ENCODE peak calls at places on chromosomes 6 and 20, in seven cellular contexts. J is HCT116, P is H1, G is SK-N-SH, M is HepG2, N is GM12878, S is K562. B is an unnamed sample.

GRCh38 chr20:49701313-49701731 is 12.4 kb downstream of the B4GALT5 start:
- DNase-seq in J (no peak), P (no peak), G (peak; percentile 56), M (no peak), N (no peak), S (no peak), B (no peak)

GRCh38 chr6:151012321-151013294 is 147.1 kb downstream of the MTHFD1L start:
- DNase-seq in J (no peak), P (no peak), G (no peak), M (peak; percentile 74), N (no peak), S (no peak), B (no peak)

GRCh38 chr6:36769161-36769675 is 70.0 kb downstream of the CPNE5 start:
- DNase-seq in J (no peak), P (no peak), G (no peak), M (no peak), N (no peak), S (no peak), B (no peak)

GRCh38 chr6:39298061-39298460 is 16.2 kb downstream of the KCNK17 start:
- DNase-seq in J (no peak), P (no peak), G (no peak), M (peak; percentile 53), N (no peak), S (no peak), B (no peak)

GRCh38 chr6:140537834-140538680 is 1163.6 kb upstream of the CITED2 start:
- DNase-seq in J (no peak), P (no peak), G (no peak), M (peak; percentile 66), N (no peak), S (no peak), B (peak; percentile 90)

GRCh38 chr20:43583982-43584432 is 6.7 kb upstream of the IFT52 start:
- DNase-seq in J (no peak), P (no peak), G (no peak), M (peak; percentile 95), N (no peak), S (peak; percentile 56), B (no peak)

GRCh38 chr6:53869964-53870363 is 75.2 kb downstream of the LRRC1 start:
- DNase-seq in J (no peak), P (no peak), G (no peak), M (no peak), N (no peak), S (no peak), B (peak; percentile 98)

GRCh38 chr20:37868998-37869861 is 33.7 kb upstream of the VSTM2L start:
- DNase-seq in J (no peak), P (peak; percentile 64), G (peak; percentile 55), M (no peak), N (no peak), S (no peak), B (no peak)

GRCh38 chr6:18119236-18119635 is 3.2 kb downstream of the NHLRC1 start:
- DNase-seq in J (no peak), P (no peak), G (no peak), M (no peak), N (no peak), S (no peak), B (no peak)

GRCh38 chr6:106599440-106599839 is 29.9 kb downstream of the RTN4IP1 start:
- DNase-seq in J (no peak), P (no peak), G (no peak), M (no peak), N (no peak), S (no peak), B (no peak)

GRCh38 chr6:19472850-19473249 is 364.3 kb upstream of the ID4 start:
- DNase-seq in J (no peak), P (peak; percentile 85), G (no peak), M (no peak), N (no peak), S (peak; percentile 28), B (no peak)

GRCh38 chr20:17556842-17557674 is 12.8 kb upstream of the DSTN start:
- DNase-seq in J (no peak), P (peak; percentile 45), G (peak; percentile 53), M (no peak), N (no peak), S (no peak), B (peak; percentile 68)

GRCh38 chr6:165766457-165766856 is 103.4 kb upstream of the PDE10A start:
- DNase-seq in J (no peak), P (no peak), G (no peak), M (no peak), N (no peak), S (no peak), B (no peak)

GRCh38 chr20:896626-897025 is 19.5 kb downstream of the ANGPT4 start:
- DNase-seq in J (no peak), P (no peak), G (no peak), M (no peak), N (no peak), S (no peak), B (no peak)

GRCh38 chr6:156866181-156866862 is 89.1 kb downstream of the ARID1B start:
- DNase-seq in J (no peak), P (no peak), G (no peak), M (no peak), N (no peak), S (no peak), B (peak; percentile 25)

GRCh38 chr20:41133709-41134361 is 3.5 kb upstream of the PLCG1 start:
- DNase-seq in J (no peak), P (no peak), G (no peak), M (no peak), N (peak; percentile 94), S (peak; percentile 76), B (no peak)

GRCh38 chr6:140078552-140079126 is 704.2 kb upstream of the CITED2 start:
- DNase-seq in J (no peak), P (no peak), G (no peak), M (no peak), N (no peak), S (no peak), B (no peak)

DNA sequence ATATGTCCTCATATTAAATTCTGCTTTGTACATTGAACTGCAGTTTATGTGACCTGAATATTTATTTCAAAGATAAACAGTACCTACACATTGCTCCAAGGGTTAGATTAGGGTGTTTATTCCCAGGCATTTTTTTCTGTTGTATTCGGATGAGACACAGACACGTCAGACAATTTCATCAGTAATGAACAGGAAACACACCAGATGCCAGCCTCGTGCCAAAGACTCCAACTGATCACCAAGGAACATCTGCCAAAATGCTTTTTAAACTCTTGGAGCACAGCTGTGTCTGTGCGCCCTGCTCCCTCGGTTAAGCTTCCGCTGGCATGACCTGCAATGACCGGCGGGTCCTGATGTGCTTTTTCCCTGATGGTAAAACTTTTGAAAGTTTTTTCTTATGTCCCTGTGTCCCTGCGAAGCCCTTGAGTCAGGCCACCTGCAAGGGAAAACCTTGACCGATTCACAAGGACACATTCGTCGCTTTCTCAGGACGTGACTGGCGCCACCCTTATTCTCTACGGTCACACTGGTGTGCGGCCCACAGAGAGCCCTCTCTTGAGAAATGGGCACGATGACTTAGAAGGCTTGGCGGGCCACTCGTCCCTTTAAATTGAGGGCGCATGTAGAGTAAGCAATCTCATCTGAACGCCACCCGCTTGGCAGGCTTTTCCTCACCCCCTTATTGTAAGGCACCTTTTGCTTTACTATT is 173.8 kb downstream of the QKI start:
- DNase-seq in J (no peak), P (no peak), G (peak; percentile 25), M (no peak), N (no peak), S (no peak), B (no peak)
- TF ChIP-seq JUND in J (no peak), P (no peak), G (no peak), M (no peak), N (no peak), S (no peak), B (no peak)

GRCh38 chr6:170446841-170447560 is 106.1 kb downstream of the PSMB1 start:
- DNase-seq in J (no peak), P (no peak), G (no peak), M (no peak), N (no peak), S (no peak), B (no peak)

GRCh38 chr6:170447561-170447930 is 105.6 kb downstream of the PSMB1 start:
- DNase-seq in J (no peak), P (no peak), G (no peak), M (no peak), N (no peak), S (no peak), B (no peak)

GRCh38 chr6:170449231-170449630 is 103.9 kb downstream of the PSMB1 start:
- DNase-seq in J (no peak), P (no peak), G (no peak), M (no peak), N (no peak), S (no peak), B (no peak)

GRCh38 chr6:170448745-170449144 is 104.4 kb downstream of the PSMB1 start:
- DNase-seq in J (no peak), P (no peak), G (no peak), M (no peak), N (no peak), S (no peak), B (no peak)

DNA sequence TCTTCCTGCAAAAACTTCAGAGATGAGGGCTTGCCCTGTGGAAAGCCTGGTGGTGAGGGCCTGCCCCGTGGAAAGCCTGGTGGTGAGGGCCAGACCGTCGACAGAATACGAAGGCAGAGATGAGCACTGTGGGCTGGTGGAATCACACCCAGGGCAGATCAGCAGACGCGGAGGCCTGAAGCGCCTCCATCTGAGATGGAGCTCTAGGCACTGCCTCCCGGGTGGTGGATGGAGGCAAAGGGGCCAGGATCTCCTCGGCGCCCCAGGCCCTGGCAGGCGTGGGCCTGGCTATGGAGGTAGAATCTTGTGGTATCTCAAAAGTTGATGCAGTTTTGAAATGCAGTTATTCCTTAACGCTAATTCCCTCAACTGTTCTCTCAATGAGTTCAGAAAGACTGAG is 104.8 kb downstream of the PSMB1 start:
- DNase-seq in J (no peak), P (no peak), G (no peak), M (no peak), N (no peak), S (no peak), B (no peak)
- TF ChIP-seq JUND in J (no peak), P (no peak), G (no peak), M (no peak), N (no peak), S (no peak), B (no peak)

DNA sequence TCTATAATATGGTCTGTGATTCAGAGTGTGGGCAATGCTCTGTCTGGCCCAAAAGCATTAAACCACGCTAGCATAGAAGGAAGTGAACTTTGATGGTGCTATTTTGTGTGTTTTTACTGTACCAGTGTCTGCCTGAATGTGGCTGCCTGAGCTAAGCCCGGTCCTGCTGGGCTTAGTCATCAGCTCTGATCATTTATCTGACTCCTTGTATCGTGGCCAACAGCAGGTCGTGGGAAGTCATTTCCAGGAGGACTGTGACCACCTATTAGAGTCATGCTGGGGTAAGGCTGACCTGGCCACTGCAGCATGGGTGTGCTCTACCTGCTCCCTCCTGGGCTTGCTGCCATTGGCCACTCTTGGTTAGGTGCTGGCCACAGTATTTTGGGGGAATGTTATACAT is 239.1 kb upstream of the CEP162 start:
- DNase-seq in J (peak; percentile 16), P (no peak), G (no peak), M (no peak), N (no peak), S (no peak), B (no peak)
- TF ChIP-seq JUND in J (peak; percentile 12), P (no peak), G (peak; percentile 55), M (no peak), N (no peak), S (peak; percentile 42), B (no peak)

DNA sequence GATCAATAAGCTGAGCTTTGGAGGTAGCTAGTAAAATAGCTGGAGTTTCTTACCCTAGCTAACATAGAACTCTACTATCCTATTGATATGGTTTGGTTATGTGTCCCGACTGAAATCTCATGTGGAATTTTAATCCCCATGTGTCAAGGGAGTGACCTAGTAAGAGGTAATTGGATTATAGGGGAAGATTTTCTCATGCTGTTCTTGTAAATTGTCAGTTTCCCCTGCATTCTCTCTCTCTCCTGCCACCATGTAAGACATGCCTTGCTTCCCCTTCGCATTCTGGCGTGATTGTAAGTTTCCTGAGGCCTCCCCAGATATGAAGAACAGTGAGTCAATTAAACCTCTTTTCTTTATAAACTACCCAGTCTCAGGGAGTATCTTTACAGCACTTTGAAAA is 24.6 kb upstream of the SYNE1 start:
- DNase-seq in J (no peak), P (no peak), G (no peak), M (no peak), N (no peak), S (no peak), B (no peak)
- TF ChIP-seq JUND in J (no peak), P (no peak), G (no peak), M (no peak), N (no peak), S (no peak), B (no peak)

B was measured in T47D.